ENCODE peak calls at places on chromosomes 1 and 21, in four cellular contexts. A, U, E and H are unnamed samples.

GRCh38 chr21:41662761-41663160 is 104.1 kb downstream of the RIPK4 start:
- DNase-seq in A (no peak), E (no peak), U (no peak), H (no peak)

GRCh38 chr1:208061627-208062026 is 150.7 kb upstream of the CD34 start:
- DNase-seq in U (no peak), A (no peak), E (no peak), H (no peak)

GRCh38 chr1:84412316-84412942 is 14.1 kb downstream of the DNASE2B start:
- DNase-seq in U (no peak), E (no peak), A (no peak), H (no peak)

GRCh38 chr1:54566438-54567141 is 18.6 kb downstream of the ACOT11 start:
- DNase-seq in A (peak; percentile 9), E (no peak), U (no peak), H (no peak)

GRCh38 chr1:110615548-110616130 is 9.5 kb upstream of the KCNA2 start:
- DNase-seq in A (peak; percentile 72), U (peak; percentile 90), E (peak; percentile 83), H (no peak)

GRCh38 chr1:19113362-19114092 is 96.5 kb downstream of the UBR4 start:
- DNase-seq in U (peak; percentile 36), A (no peak), E (peak; percentile 39), H (no peak)

GRCh38 chr1:171424494-171424893 is 60.8 kb upstream of the PRRC2C start:
- DNase-seq in E (no peak), U (no peak), A (no peak), H (no peak)

GRCh38 chr1:91736146-91736998 is 149.6 kb downstream of the TGFBR3 start:
- DNase-seq in U (no peak), A (no peak), E (no peak), H (no peak)

GRCh38 chr1:33093004-33093403 is 12.1 kb downstream of the AZIN2 start:
- DNase-seq in E (peak; percentile 34), A (no peak), U (peak; percentile 55), H (no peak)

GRCh38 chr1:208782186-208782585 is 538.0 kb upstream of the PLXNA2 start:
- DNase-seq in E (no peak), U (peak; percentile 15), A (no peak), H (no peak)

GRCh38 chr1:180158149-180159147 is 3.8 kb downstream of the QSOX1 start:
- DNase-seq in E (no peak), U (no peak), A (no peak), H (no peak)

GRCh38 chr1:116569776-116570357 is 959 bp downstream of the CD58 start:
- DNase-seq in A (peak; percentile 63), U (peak; percentile 35), E (peak; percentile 20), H (peak; percentile 77)

GRCh38 chr1:37867784-37868183 is 8.4 kb upstream of the MTF1 start:
- DNase-seq in E (no peak), U (peak; percentile 57), A (no peak), H (no peak)

DNA sequence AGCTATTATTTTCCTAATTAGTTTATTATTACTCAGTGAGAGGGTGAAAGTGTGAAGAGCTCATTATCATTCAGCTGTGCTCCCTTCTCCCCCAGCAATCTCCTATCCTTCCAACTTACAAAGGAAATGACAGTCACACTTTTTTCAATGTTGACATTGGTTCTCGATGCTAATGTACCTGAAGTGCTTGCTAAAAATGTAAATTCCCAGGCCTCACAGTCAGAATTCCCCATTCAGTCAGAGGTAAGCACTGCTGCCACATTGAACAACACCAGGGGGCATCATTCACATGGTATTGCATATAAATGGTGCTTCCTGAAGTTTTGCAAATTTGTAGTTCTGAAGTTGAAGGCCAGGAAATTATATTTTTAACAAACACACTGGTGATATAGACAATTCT is 132.7 kb upstream of the FOXD3 start:
- DNase-seq in E (peak; percentile 36), U (peak; percentile 95), A (no peak), H (no peak)
- TF ChIP-seq CTCF in E (peak; percentile 55), U (peak; percentile 70), A (no peak), H (peak; percentile 14)

DNA sequence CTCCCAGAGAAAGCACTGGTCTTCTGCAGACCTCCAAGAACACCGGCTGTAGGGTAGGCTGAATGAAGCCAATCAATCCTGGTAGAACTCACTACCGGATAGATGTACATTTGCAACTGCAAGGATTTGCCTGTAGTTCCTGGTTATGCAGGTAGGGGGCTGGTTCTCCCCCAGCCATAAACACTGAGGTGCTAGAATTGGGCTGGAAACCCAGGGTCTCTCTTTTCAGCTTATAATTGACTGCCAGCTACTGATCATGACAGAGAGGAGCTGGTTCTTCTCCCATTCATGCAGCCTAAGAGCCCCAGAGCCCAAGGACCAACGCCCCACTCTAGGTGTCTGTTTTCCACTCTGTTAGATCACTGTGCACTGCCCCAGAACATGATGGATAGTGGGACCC is 21.5 kb upstream of the MTARC2 start:
- DNase-seq in U (peak; percentile 42), E (no peak), A (no peak), H (no peak)
- TF ChIP-seq CTCF in U (peak; percentile 60), E (peak; percentile 45), A (peak; percentile 10), H (peak; percentile 45)

GRCh38 chr1:202563818-202564217 is 146.4 kb downstream of the SYT2 start:
- DNase-seq in U (no peak), E (no peak), A (no peak), H (no peak)

GRCh38 chr1:202562443-202563060 is 147.7 kb downstream of the SYT2 start:
- DNase-seq in U (no peak), E (no peak), A (no peak), H (no peak)

GRCh38 chr1:202567747-202568146 is 142.5 kb downstream of the SYT2 start:
- DNase-seq in A (no peak), U (peak; percentile 83), E (no peak), H (no peak)

GRCh38 chr1:202565890-202566289 is 144.4 kb downstream of the SYT2 start:
- DNase-seq in U (no peak), A (no peak), E (no peak), H (peak; percentile 34)

DNA sequence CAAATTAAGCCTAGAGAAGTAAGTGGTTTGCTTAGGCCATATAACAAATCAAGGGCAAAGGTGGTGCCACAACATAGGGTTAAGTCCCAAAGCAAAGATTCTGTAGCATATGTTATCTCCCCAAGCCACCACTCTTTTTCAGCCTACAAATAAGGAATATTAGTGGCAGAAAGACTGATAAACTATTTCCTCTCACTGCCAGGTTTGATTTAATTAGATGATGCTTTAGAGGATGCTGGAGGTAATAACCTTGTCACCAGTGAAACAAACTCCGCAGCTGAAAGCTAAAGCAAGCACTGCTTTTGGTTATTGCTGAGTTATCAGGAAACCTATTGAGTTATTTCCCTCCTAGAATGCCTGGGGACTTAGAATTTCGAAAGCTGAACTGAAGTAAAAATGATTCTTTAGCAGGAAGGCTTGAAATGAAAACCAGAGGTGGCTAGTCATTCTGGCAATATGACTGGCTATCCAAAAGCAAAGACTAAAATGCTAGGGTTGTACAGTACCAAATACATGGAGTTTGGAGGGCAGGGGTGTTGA is 145.2 kb downstream of the SYT2 start:
- DNase-seq in A (no peak), U (no peak), E (no peak), H (no peak)
- TF ChIP-seq CTCF in A (no peak), U (no peak), E (no peak), H (no peak)

DNA sequence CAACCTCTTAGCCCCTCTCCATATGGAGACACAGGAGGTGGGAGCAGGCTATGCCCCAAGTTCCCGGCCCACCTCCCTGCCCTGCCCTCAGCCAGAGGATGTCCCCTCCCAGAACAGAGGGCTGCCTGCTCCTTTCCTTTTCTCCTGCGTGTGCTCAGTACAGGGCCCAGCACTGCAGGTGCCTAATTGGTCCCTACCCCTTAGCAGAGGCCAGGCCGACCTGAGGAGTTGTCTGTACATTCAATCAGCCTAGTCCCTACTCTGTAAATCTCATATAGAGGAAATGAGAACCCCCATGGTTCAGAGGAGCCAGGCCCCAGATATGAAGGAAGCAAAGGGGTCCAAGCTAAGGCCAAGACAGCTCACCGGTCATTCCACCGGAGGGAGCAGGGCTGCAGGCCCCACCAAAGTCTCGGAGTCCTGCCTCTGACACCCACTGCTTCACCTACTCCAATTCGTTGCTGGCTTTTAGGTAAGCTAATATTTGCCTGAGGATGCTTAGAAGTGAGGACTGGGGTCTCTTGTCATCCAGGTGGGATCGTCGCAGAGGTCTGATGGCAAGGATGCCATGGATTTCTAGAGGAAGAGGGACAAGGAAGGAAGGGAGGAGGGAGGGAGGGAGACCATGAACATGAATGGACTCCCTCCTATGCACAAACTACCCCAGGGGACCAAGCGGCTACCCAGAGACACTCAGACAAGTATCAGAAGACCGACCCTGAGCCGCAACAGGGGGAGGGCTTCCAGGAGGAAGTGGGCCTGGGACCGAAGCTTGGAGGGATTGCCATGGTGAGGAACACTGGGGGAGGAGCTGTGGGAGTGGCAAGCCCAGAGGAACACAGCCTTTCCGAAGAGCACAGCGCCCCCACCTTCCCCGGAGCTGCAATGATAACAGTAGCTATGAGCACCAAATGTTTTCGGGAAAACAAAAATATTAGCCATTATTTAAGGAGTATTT is 30.4 kb upstream of the FOXO6 start:
- DNase-seq in U (peak; percentile 95), A (no peak), E (peak; percentile 72), H (no peak)
- TF ChIP-seq CTCF in U (peak; percentile 80), A (no peak), E (peak; percentile 57), H (peak; percentile 18)